ENCODE peak calls at places on chromosome 13, in ten cellular contexts. V is fibroblast of mammary gland, S is bronchial epithelial cell, F is AG04450, D is neural progenitor cell, N is ovary, C is progenitor cell of endocrine pancreas, Z is astrocyte of the cerebellum, T is keratinocyte, Q is AG09309. H is an unnamed sample.

GRCh38 chr13:26679945-26680516 is 80.6 kb downstream of the GPR12 start:
- DNase-seq in V (peak), S (no peak), F (no peak), D (peak), N (no peak), C (no peak), Z (no peak), T (no peak), Q (no peak), H (no peak)

GRCh38 chr13:70183041-70183440 is 74.8 kb upstream of the KLHL1 start:
- DNase-seq in V (no peak), S (peak), F (no peak), D (no peak), N (no peak), C (no peak), Z (peak), T (no peak), Q (no peak), H (no peak)

GRCh38 chr13:75876371-75877050 is 240.4 kb downstream of the LMO7 start:
- DNase-seq in V (peak), S (peak), F (peak), D (peak), N (peak), C (peak), Z (peak), T (peak), Q (no peak), H (peak)

GRCh38 chr13:88623150-88623549 is 952.0 kb downstream of the SLITRK5 start:
- DNase-seq in V (no peak), S (peak), F (no peak), D (no peak), N (no peak), C (no peak), Z (no peak), T (no peak), Q (no peak), H (no peak)

GRCh38 chr13:71864094-71864980 is 2.7 kb downstream of the DACH1 start:
- DNase-seq in V (no peak), S (no peak), F (no peak), D (peak), N (no peak), C (peak), Z (no peak), T (no peak), Q (no peak), H (no peak)

GRCh38 chr13:66714795-66715194 is 515.3 kb downstream of the PCDH9 start:
- DNase-seq in V (no peak), S (peak), F (no peak), D (no peak), N (no peak), C (no peak), Z (no peak), T (no peak), Q (no peak), H (no peak)

GRCh38 chr13:98798849-98799645 is 46.6 kb upstream of the SLC15A1 start:
- DNase-seq in V (peak), S (no peak), F (no peak), D (no peak), N (no peak), C (no peak), Z (peak), T (no peak), Q (peak), H (peak)

GRCh38 chr13:112962911-112963625 is 5.9 kb upstream of the MCF2L start:
- DNase-seq in V (no peak), S (no peak), F (no peak), D (no peak), N (no peak), C (no peak), Z (no peak), T (no peak), Q (no peak), H (no peak)

GRCh38 chr13:22061371-22061805 is 390.5 kb downstream of the FGF9 start:
- DNase-seq in V (no peak), S (no peak), F (no peak), D (no peak), N (no peak), C (no peak), Z (no peak), T (no peak), Q (no peak), H (no peak)

GRCh38 chr13:42746846-42747245 is 34.5 kb upstream of the FAM216B start:
- DNase-seq in V (peak), S (peak), F (no peak), D (no peak), N (no peak), C (no peak), Z (no peak), T (no peak), Q (no peak), H (peak)

GRCh38 chr13:112894673-112895481 is 74.1 kb upstream of the MCF2L start:
- DNase-seq in V (no peak), S (no peak), F (no peak), D (peak), N (no peak), C (peak), Z (no peak), T (no peak), Q (no peak), H (no peak)

GRCh38 chr13:41554626-41555386 is 97.5 kb downstream of the RGCC start:
- DNase-seq in V (no peak), S (no peak), F (no peak), D (no peak), N (no peak), C (no peak), Z (no peak), T (no peak), Q (no peak), H (no peak)

GRCh38 chr13:20006206-20006605 is 47.7 kb downstream of the ZMYM2 start:
- DNase-seq in V (peak), S (no peak), F (peak), D (no peak), N (no peak), C (no peak), Z (peak), T (no peak), Q (no peak), H (peak)

DNA sequence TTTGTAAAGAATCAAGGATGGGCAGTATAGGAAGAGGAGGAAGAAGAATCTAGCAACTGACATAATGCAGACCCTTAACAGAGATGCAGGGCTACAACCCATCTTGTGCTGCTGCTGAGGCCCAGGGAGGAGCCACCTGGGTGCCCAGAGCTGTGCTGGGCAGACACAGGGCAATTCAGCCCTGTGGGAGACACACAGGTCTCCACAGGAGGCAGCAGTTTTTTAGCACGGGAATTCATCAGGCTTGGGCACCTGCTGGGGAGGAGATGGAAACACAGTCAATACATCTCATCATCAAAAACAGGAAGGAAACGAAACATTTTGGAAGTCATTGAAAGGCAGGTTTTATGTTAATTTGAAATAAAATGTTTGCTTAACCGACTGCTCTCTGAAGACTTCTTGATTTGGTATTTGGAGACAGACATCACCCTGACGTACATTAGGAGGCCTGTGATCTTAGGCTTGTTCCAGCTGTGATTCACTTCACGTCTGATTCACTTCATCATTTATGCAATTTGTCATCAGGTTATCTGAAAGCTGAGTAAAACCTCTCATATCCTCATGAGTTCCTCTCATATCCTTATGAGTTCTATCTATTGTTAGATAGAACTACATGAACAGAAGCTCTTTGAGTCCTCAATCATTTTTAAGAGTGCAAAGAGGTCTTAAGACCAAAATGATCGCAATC is 77.4 kb downstream of the CYSLTR2 start:
- DNase-seq in V (peak), S (peak), F (no peak), D (peak), N (no peak), C (no peak), Z (no peak), T (no peak), Q (peak), H (no peak)
- TF ChIP-seq CTCF in V (no peak), S (no peak), F (no peak), D (no peak), N (no peak), C (peak), Z (no peak), T (no peak), Q (no peak), H (no peak)

GRCh38 chr13:49683489-49683888 is 7.8 kb downstream of the EBPL start:
- DNase-seq in V (no peak), S (no peak), F (no peak), D (no peak), N (no peak), C (no peak), Z (no peak), T (no peak), Q (no peak), H (no peak)

GRCh38 chr13:49681837-49682236 is 9.4 kb downstream of the EBPL start:
- DNase-seq in V (peak), S (peak), F (no peak), D (peak), N (no peak), C (no peak), Z (no peak), T (no peak), Q (no peak), H (no peak)

GRCh38 chr13:49678172-49678914 is 12.9 kb downstream of the EBPL start:
- DNase-seq in V (no peak), S (no peak), F (no peak), D (no peak), N (no peak), C (no peak), Z (no peak), T (no peak), Q (no peak), H (no peak)

GRCh38 chr13:49676581-49677298 is 14.5 kb downstream of the EBPL start:
- DNase-seq in V (no peak), S (no peak), F (no peak), D (no peak), N (no peak), C (no peak), Z (no peak), T (no peak), Q (no peak), H (no peak)

GRCh38 chr13:49679244-49679643 is 12.0 kb downstream of the EBPL start:
- DNase-seq in V (no peak), S (no peak), F (no peak), D (no peak), N (no peak), C (no peak), Z (no peak), T (no peak), Q (no peak), H (peak)
- TF ChIP-seq CTCF in V (peak), S (peak), F (peak), D (no peak), N (no peak), C (no peak), Z (peak), T (peak), Q (peak), H (peak)

GRCh38 chr13:53151692-53152421 is 123.2 kb downstream of the OLFM4 start:
- DNase-seq in V (peak), S (peak), F (no peak), D (peak), N (no peak), C (peak), Z (no peak), T (peak), Q (no peak), H (peak)
- TF ChIP-seq CTCF in V (peak), S (peak), F (peak), D (peak), N (no peak), C (peak), Z (peak), T (peak), Q (peak), H (peak)

DNA sequence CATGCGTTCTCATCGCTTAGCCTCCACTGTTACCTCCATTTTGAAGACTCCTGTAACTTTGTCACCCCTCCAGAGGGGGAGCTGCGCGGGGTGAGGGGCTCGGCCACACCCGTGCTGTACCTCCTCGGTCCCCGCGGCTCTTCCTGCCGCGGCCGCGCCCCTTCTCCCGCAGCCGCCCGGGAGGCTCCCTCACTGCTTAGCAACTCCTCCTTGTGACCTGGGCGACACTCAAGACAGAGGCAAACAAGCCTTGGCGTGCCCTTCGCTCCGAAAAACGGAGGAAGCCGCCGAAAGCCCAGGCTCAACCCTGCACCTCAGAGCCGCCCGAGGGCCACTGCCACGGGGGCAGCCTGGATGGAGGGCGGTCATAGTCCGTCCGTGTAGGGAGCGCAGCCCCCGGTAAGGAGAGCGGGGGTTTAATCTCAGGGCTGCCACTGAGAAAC is 494.3 kb downstream of the FOXO1 start:
- DNase-seq in V (no peak), S (peak), F (no peak), D (no peak), N (no peak), C (no peak), Z (no peak), T (peak), Q (no peak), H (no peak)
- TF ChIP-seq CTCF in V (no peak), S (no peak), F (no peak), D (no peak), N (no peak), C (peak), Z (no peak), T (no peak), Q (no peak), H (no peak)

GRCh38 chr13:114115191-114115671 is 17.2 kb downstream of the RASA3 start:
- DNase-seq in V (peak), S (peak), F (peak), D (no peak), N (peak), C (no peak), Z (no peak), T (no peak), Q (no peak), H (peak)
- TF ChIP-seq CTCF in V (no peak), S (no peak), F (peak), D (no peak), N (no peak), C (no peak), Z (no peak), T (no peak), Q (peak), H (no peak)

DNA sequence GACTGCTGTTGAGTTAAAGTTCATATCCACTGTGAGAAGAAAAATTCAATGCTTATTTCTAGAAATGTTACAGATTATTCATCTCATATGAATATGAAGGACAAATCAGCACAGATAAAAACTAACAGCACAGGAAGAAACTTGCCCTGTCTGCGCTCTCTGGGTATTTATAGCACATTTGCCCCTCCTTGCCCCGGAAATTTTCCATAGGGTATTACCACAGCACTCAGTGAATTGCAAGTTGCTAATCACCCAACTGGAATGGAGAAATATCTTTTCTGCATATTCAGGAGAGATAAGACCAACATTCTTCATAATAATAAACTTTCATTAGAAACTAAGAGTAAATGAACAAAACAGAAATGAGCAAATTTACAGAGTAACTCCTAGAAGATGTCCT is 318.0 kb upstream of the KLF12 start:
- DNase-seq in V (no peak), S (peak), F (no peak), D (no peak), N (no peak), C (no peak), Z (no peak), T (no peak), Q (no peak), H (no peak)
- TF ChIP-seq CTCF in V (no peak), S (no peak), F (no peak), D (no peak), N (no peak), C (no peak), Z (no peak), T (no peak), Q (no peak), H (no peak)

DNA sequence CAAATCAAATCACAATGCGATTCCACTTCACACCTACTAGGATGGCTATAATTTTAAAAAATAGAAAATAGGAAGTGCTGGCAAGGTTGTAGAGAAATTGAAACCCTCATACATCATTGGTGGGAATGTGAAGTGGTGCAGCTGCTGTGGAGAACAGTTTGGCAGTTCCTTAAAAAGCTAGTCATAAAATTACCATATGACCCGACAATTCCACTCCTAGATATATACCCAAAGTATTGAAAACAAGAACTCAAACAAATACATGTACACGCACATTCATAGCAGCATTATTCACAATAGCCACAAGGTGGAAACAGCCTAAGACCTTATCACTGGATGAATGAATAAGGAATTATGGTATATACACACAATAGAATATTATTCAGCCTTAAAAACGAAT is 12.0 kb downstream of the HMGB1 start:
- DNase-seq in V (peak), S (peak), F (no peak), D (no peak), N (no peak), C (no peak), Z (no peak), T (no peak), Q (no peak), H (peak)
- TF ChIP-seq CTCF in V (peak), S (peak), F (peak), D (no peak), N (no peak), C (peak), Z (peak), T (no peak), Q (peak), H (no peak)